ENCODE peak calls at places on chromosome 11, in ten cellular contexts. One of them, this sample, is unnamed. For H3K9me3, the result is how much of the 10 kb centered on the place peaks cover.

GRCh38 chr11:12706531-12707499 is 32.6 kb downstream of the TEAD1 start:
- DNase-seq in cardiac muscle cell: peak
- DNase-seq in prostate gland: no peak
- DNase-seq in neural progenitor cell: no peak
- DNase-seq in mucosa of descending colon: peak
- DNase-seq in sigmoid colon: no peak
- DNase-seq in A549: no peak
- DNase-seq in right lobe of liver: peak
- DNase-seq in upper lobe of left lung: no peak
- DNase-seq in tibial nerve: no peak
- DNase-seq in this sample: no peak

GRCh38 chr11:66316849-66317251 is at the start of gene CD248:
- DNase-seq in neural progenitor cell: peak
- DNase-seq in A549: no peak
- DNase-seq in sigmoid colon: peak
- DNase-seq in prostate gland: no peak
- DNase-seq in upper lobe of left lung: peak
- DNase-seq in tibial nerve: peak
- DNase-seq in mucosa of descending colon: no peak
- DNase-seq in cardiac muscle cell: peak
- DNase-seq in right lobe of liver: no peak
- DNase-seq in this sample: peak

GRCh38 chr11:117395476-117395875 is 67.8 kb downstream of the CEP164 start:
- DNase-seq in mucosa of descending colon: no peak
- DNase-seq in cardiac muscle cell: no peak
- DNase-seq in tibial nerve: no peak
- DNase-seq in right lobe of liver: peak
- DNase-seq in upper lobe of left lung: no peak
- DNase-seq in neural progenitor cell: no peak
- DNase-seq in A549: no peak
- DNase-seq in prostate gland: no peak
- DNase-seq in sigmoid colon: peak
- DNase-seq in this sample: no peak

GRCh38 chr11:299081-299891 is at the start of gene IFITM5:
- DNase-seq in right lobe of liver: peak
- DNase-seq in A549: no peak
- DNase-seq in mucosa of descending colon: no peak
- DNase-seq in upper lobe of left lung: peak
- DNase-seq in prostate gland: no peak
- DNase-seq in neural progenitor cell: no peak
- DNase-seq in tibial nerve: no peak
- DNase-seq in cardiac muscle cell: no peak
- DNase-seq in sigmoid colon: peak
- DNase-seq in this sample: peak

GRCh38 chr11:29336727-29337212 is 680.1 kb downstream of the KCNA4 start:
- DNase-seq in tibial nerve: no peak
- DNase-seq in upper lobe of left lung: no peak
- DNase-seq in A549: no peak
- DNase-seq in prostate gland: no peak
- DNase-seq in cardiac muscle cell: no peak
- DNase-seq in neural progenitor cell: no peak
- DNase-seq in sigmoid colon: no peak
- DNase-seq in right lobe of liver: no peak
- DNase-seq in mucosa of descending colon: no peak
- DNase-seq in this sample: no peak

GRCh38 chr11:36455658-36456111 is 54.4 kb downstream of the TRAF6 start:
- DNase-seq in mucosa of descending colon: peak
- DNase-seq in upper lobe of left lung: peak
- DNase-seq in prostate gland: no peak
- DNase-seq in sigmoid colon: peak
- DNase-seq in cardiac muscle cell: peak
- DNase-seq in A549: peak
- DNase-seq in tibial nerve: peak
- DNase-seq in right lobe of liver: no peak
- DNase-seq in neural progenitor cell: peak
- DNase-seq in this sample: peak

GRCh38 chr11:70493891-70494290 is 95.6 kb downstream of the CTTN start:
- DNase-seq in mucosa of descending colon: no peak
- DNase-seq in upper lobe of left lung: no peak
- DNase-seq in sigmoid colon: peak
- DNase-seq in neural progenitor cell: no peak
- DNase-seq in cardiac muscle cell: no peak
- DNase-seq in tibial nerve: no peak
- DNase-seq in prostate gland: no peak
- DNase-seq in right lobe of liver: peak
- DNase-seq in A549: no peak
- DNase-seq in this sample: no peak

GRCh38 chr11:95378789-95379188 is 147.8 kb upstream of the SESN3 start:
- DNase-seq in A549: no peak
- DNase-seq in mucosa of descending colon: no peak
- DNase-seq in right lobe of liver: no peak
- DNase-seq in neural progenitor cell: no peak
- DNase-seq in prostate gland: no peak
- DNase-seq in upper lobe of left lung: no peak
- DNase-seq in cardiac muscle cell: no peak
- DNase-seq in sigmoid colon: no peak
- DNase-seq in tibial nerve: no peak
- DNase-seq in this sample: no peak

GRCh38 chr11:77375114-77375513 is 73.6 kb upstream of the GDPD4 start:
- DNase-seq in tibial nerve: no peak
- DNase-seq in right lobe of liver: no peak
- DNase-seq in sigmoid colon: no peak
- DNase-seq in prostate gland: no peak
- DNase-seq in upper lobe of left lung: no peak
- DNase-seq in neural progenitor cell: no peak
- DNase-seq in mucosa of descending colon: no peak
- DNase-seq in cardiac muscle cell: no peak
- DNase-seq in A549: no peak
- DNase-seq in this sample: no peak

GRCh38 chr11:78492973-78493372 is 75.4 kb upstream of the GAB2 start:
- DNase-seq in mucosa of descending colon: no peak
- DNase-seq in neural progenitor cell: no peak
- DNase-seq in A549: no peak
- DNase-seq in tibial nerve: no peak
- DNase-seq in sigmoid colon: no peak
- DNase-seq in prostate gland: no peak
- DNase-seq in right lobe of liver: no peak
- DNase-seq in upper lobe of left lung: no peak
- DNase-seq in cardiac muscle cell: no peak
- DNase-seq in this sample: no peak

GRCh38 chr11:78499971-78500370 is 74.7 kb downstream of the NARS2 start:
- DNase-seq in right lobe of liver: no peak
- DNase-seq in neural progenitor cell: no peak
- DNase-seq in cardiac muscle cell: no peak
- DNase-seq in sigmoid colon: no peak
- DNase-seq in prostate gland: no peak
- DNase-seq in A549: no peak
- DNase-seq in tibial nerve: no peak
- DNase-seq in upper lobe of left lung: no peak
- DNase-seq in mucosa of descending colon: no peak
- DNase-seq in this sample: no peak

GRCh38 chr11:78493413-78493975 is 75.9 kb upstream of the GAB2 start:
- DNase-seq in neural progenitor cell: no peak
- DNase-seq in tibial nerve: no peak
- DNase-seq in sigmoid colon: no peak
- DNase-seq in right lobe of liver: no peak
- DNase-seq in mucosa of descending colon: no peak
- DNase-seq in upper lobe of left lung: no peak
- DNase-seq in cardiac muscle cell: no peak
- DNase-seq in prostate gland: no peak
- DNase-seq in A549: no peak
- DNase-seq in this sample: no peak

GRCh38 chr11:78497309-78497708 is 77.4 kb downstream of the NARS2 start:
- DNase-seq in sigmoid colon: no peak
- DNase-seq in tibial nerve: no peak
- DNase-seq in prostate gland: no peak
- DNase-seq in A549: no peak
- DNase-seq in cardiac muscle cell: no peak
- DNase-seq in neural progenitor cell: no peak
- DNase-seq in mucosa of descending colon: no peak
- DNase-seq in upper lobe of left lung: no peak
- DNase-seq in right lobe of liver: no peak
- DNase-seq in this sample: no peak
- TF ChIP-seq CTCF in sigmoid colon: no peak
- TF ChIP-seq CTCF in tibial nerve: no peak
- TF ChIP-seq CTCF in prostate gland: no peak
- TF ChIP-seq CTCF in A549: no peak
- TF ChIP-seq CTCF in cardiac muscle cell: no peak
- TF ChIP-seq CTCF in neural progenitor cell: no peak
- TF ChIP-seq CTCF in mucosa of descending colon: no peak
- TF ChIP-seq CTCF in upper lobe of left lung: no peak
- TF ChIP-seq CTCF in right lobe of liver: no peak
- TF ChIP-seq CTCF in this sample: no peak

GRCh38 chr11:7894251-7894650 is 36.8 kb downstream of the OR10A6 start:
- DNase-seq in mucosa of descending colon: peak
- DNase-seq in neural progenitor cell: no peak
- DNase-seq in A549: no peak
- DNase-seq in cardiac muscle cell: no peak
- DNase-seq in prostate gland: no peak
- DNase-seq in tibial nerve: no peak
- DNase-seq in sigmoid colon: no peak
- DNase-seq in upper lobe of left lung: no peak
- DNase-seq in right lobe of liver: no peak
- DNase-seq in this sample: peak

GRCh38 chr11:7890417-7891179 is 40.5 kb downstream of the OR10A6 start:
- DNase-seq in tibial nerve: no peak
- DNase-seq in A549: no peak
- DNase-seq in mucosa of descending colon: no peak
- DNase-seq in right lobe of liver: no peak
- DNase-seq in cardiac muscle cell: no peak
- DNase-seq in prostate gland: no peak
- DNase-seq in upper lobe of left lung: no peak
- DNase-seq in sigmoid colon: no peak
- DNase-seq in neural progenitor cell: peak
- DNase-seq in this sample: no peak

GRCh38 chr11:7893792-7894191 is 37.3 kb downstream of the OR10A6 start:
- DNase-seq in cardiac muscle cell: no peak
- DNase-seq in neural progenitor cell: no peak
- DNase-seq in A549: no peak
- DNase-seq in mucosa of descending colon: peak
- DNase-seq in tibial nerve: no peak
- DNase-seq in sigmoid colon: no peak
- DNase-seq in upper lobe of left lung: no peak
- DNase-seq in right lobe of liver: no peak
- DNase-seq in prostate gland: no peak
- DNase-seq in this sample: peak

GRCh38 chr11:7892751-7893356 is 38.2 kb downstream of the OR10A6 start:
- DNase-seq in right lobe of liver: no peak
- DNase-seq in mucosa of descending colon: peak
- DNase-seq in tibial nerve: no peak
- DNase-seq in sigmoid colon: no peak
- DNase-seq in neural progenitor cell: peak
- DNase-seq in upper lobe of left lung: no peak
- DNase-seq in A549: peak
- DNase-seq in cardiac muscle cell: peak
- DNase-seq in prostate gland: no peak
- DNase-seq in this sample: no peak

DNA sequence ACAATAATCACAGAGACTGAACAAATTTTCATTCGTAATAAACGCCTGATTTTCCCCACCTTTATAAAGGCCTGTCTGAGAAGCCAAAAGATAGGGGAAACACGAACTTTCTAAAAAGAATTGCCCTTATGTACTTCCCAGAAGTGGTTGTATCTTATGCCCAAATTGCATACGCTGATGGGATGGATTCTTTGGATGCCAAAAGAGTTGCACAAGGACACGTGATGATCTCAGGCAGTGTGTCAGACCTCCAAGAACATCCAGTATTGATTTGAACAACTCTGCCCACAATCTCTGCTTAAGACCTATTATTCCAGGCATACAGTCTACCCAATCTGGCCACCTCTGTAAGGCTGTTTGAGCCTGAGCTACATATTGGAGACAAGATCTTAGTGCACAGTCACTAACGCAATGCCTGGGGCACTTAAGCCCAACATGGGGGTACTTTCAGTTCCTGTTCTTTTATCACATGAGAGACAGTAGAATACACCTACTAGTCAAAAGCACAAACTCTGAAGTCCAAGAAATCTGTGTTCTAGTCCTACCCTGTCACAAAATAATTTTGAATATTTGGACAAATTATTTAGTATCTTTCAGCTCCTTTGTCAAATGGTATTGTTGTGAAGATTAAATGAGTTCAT is 38.9 kb downstream of the OR10A6 start:
- DNase-seq in prostate gland: no peak
- DNase-seq in sigmoid colon: no peak
- DNase-seq in tibial nerve: no peak
- DNase-seq in mucosa of descending colon: no peak
- DNase-seq in cardiac muscle cell: no peak
- DNase-seq in right lobe of liver: no peak
- DNase-seq in A549: no peak
- DNase-seq in upper lobe of left lung: no peak
- DNase-seq in neural progenitor cell: no peak
- DNase-seq in this sample: no peak
- H3K4me3 ChIP-seq in prostate gland: no peak
- H3K4me3 ChIP-seq in sigmoid colon: no peak
- H3K4me3 ChIP-seq in tibial nerve: no peak
- H3K4me3 ChIP-seq in mucosa of descending colon: no peak
- H3K4me3 ChIP-seq in cardiac muscle cell: no peak
- H3K4me3 ChIP-seq in right lobe of liver: no peak
- H3K4me3 ChIP-seq in A549: no peak
- H3K4me3 ChIP-seq in upper lobe of left lung: no peak
- H3K4me3 ChIP-seq in neural progenitor cell: no peak
- H3K4me3 ChIP-seq in this sample: no peak

GRCh38 chr11:106614280-106614679 is 404.0 kb downstream of the GUCY1A2 start:
- DNase-seq in neural progenitor cell: no peak
- DNase-seq in sigmoid colon: no peak
- DNase-seq in prostate gland: no peak
- DNase-seq in A549: no peak
- DNase-seq in tibial nerve: no peak
- DNase-seq in cardiac muscle cell: no peak
- DNase-seq in upper lobe of left lung: no peak
- DNase-seq in mucosa of descending colon: no peak
- DNase-seq in right lobe of liver: no peak
- DNase-seq in this sample: no peak
- H3K9me3 ChIP-seq in neural progenitor cell: under half
- H3K9me3 ChIP-seq in sigmoid colon: under half
- H3K9me3 ChIP-seq in prostate gland: under half
- H3K9me3 ChIP-seq in A549: under half
- H3K9me3 ChIP-seq in tibial nerve: under half
- H3K9me3 ChIP-seq in cardiac muscle cell: under half
- H3K9me3 ChIP-seq in upper lobe of left lung: under half
- H3K9me3 ChIP-seq in mucosa of descending colon: under half
- H3K9me3 ChIP-seq in right lobe of liver: under half
- H3K9me3 ChIP-seq in this sample: under half

GRCh38 chr11:10581481-10582019 is 13.1 kb upstream of the LYVE1 start:
- DNase-seq in neural progenitor cell: no peak
- DNase-seq in right lobe of liver: peak
- DNase-seq in tibial nerve: no peak
- DNase-seq in prostate gland: no peak
- DNase-seq in mucosa of descending colon: no peak
- DNase-seq in upper lobe of left lung: no peak
- DNase-seq in sigmoid colon: peak
- DNase-seq in A549: no peak
- DNase-seq in cardiac muscle cell: no peak
- DNase-seq in this sample: no peak
- TF ChIP-seq CTCF in neural progenitor cell: no peak
- TF ChIP-seq CTCF in right lobe of liver: no peak
- TF ChIP-seq CTCF in tibial nerve: no peak
- TF ChIP-seq CTCF in prostate gland: no peak
- TF ChIP-seq CTCF in mucosa of descending colon: no peak
- TF ChIP-seq CTCF in upper lobe of left lung: no peak
- TF ChIP-seq CTCF in sigmoid colon: no peak
- TF ChIP-seq CTCF in A549: no peak
- TF ChIP-seq CTCF in cardiac muscle cell: no peak
- TF ChIP-seq CTCF in this sample: no peak

GRCh38 chr11:119365071-119365591 is 16.4 kb downstream of the USP2 start:
- DNase-seq in tibial nerve: no peak
- DNase-seq in mucosa of descending colon: no peak
- DNase-seq in neural progenitor cell: no peak
- DNase-seq in A549: no peak
- DNase-seq in upper lobe of left lung: no peak
- DNase-seq in sigmoid colon: no peak
- DNase-seq in prostate gland: no peak
- DNase-seq in right lobe of liver: no peak
- DNase-seq in cardiac muscle cell: no peak
- DNase-seq in this sample: no peak
- H3K4me3 ChIP-seq in tibial nerve: no peak
- H3K4me3 ChIP-seq in mucosa of descending colon: no peak
- H3K4me3 ChIP-seq in neural progenitor cell: no peak
- H3K4me3 ChIP-seq in A549: no peak
- H3K4me3 ChIP-seq in upper lobe of left lung: no peak
- H3K4me3 ChIP-seq in sigmoid colon: no peak
- H3K4me3 ChIP-seq in prostate gland: no peak
- H3K4me3 ChIP-seq in right lobe of liver: peak
- H3K4me3 ChIP-seq in cardiac muscle cell: peak
- H3K4me3 ChIP-seq in this sample: no peak